ENCODE peak calls at places on chromosome 4, in four cellular contexts. X is ELR, J is hippocampal formation, P is foreskin fibroblast. H is an unnamed sample.

GRCh38 chr4:164748375-164748774 is 5.6 kb upstream of the SMIM31 start:
- DNase-seq in X (peak; percentile 38), P (peak; percentile 36), J (no peak), H (no peak)

GRCh38 chr4:146379744-146380143 is 142.0 kb downstream of the SLC10A7 start:
- DNase-seq in J (no peak), P (peak; percentile 36), X (peak; percentile 10), H (no peak)

GRCh38 chr4:56220261-56220660 is 167.0 kb downstream of the AASDH start:
- DNase-seq in J (no peak), P (peak; percentile 16), X (no peak), H (no peak)

GRCh38 chr4:122764071-122764807 is 31.7 kb downstream of the BBS12 start:
- DNase-seq in X (peak; percentile 90), P (peak; percentile 75), J (no peak), H (no peak)

GRCh38 chr4:122104184-122104583 is 47.9 kb upstream of the BLTP1 start:
- DNase-seq in J (no peak), X (no peak), P (peak; percentile 13), H (no peak)

GRCh38 chr4:31461425-31461824 is 741.3 kb downstream of the PCDH7 start:
- DNase-seq in P (peak; percentile 57), J (no peak), X (peak; percentile 82), H (no peak)

GRCh38 chr4:80365928-80366327 is 30.4 kb downstream of the CFAP299 start:
- DNase-seq in J (no peak), X (peak; percentile 59), P (peak; percentile 88), H (no peak)

GRCh38 chr4:126269106-126269505 is 954.4 kb downstream of the FAT4 start:
- DNase-seq in P (no peak), J (no peak), X (no peak), H (no peak)

GRCh38 chr4:40196724-40197281 is at the start of gene RHOH:
- DNase-seq in X (no peak), P (no peak), J (no peak), H (no peak)

GRCh38 chr4:147198411-147199051 is 252.9 kb upstream of the TTC29 start:
- DNase-seq in J (no peak), P (no peak), X (no peak), H (no peak)

GRCh38 chr4:2419814-2420213 is 1.1 kb downstream of the CFAP99 start:
- DNase-seq in J (no peak), P (no peak), X (no peak), H (no peak)

GRCh38 chr4:16573181-16573580 is 325.3 kb downstream of the LDB2 start:
- DNase-seq in X (peak; percentile 29), P (peak; percentile 26), J (no peak), H (no peak)

GRCh38 chr4:1381181-1381621 is 25.0 kb downstream of the NKX1-1 start:
- DNase-seq in P (no peak), J (no peak), X (no peak), H (no peak)

GRCh38 chr4:13892739-13893105 is 265.2 kb upstream of the BOD1L1 start:
- DNase-seq in J (no peak), X (peak; percentile 52), P (peak; percentile 67), H (no peak)

H was measured in nucleus accumbens.